ENCODE peak calls at places on chromosomes 3 and 15, in seven cellular contexts. L is tibial artery, G is AG10803, H is stomach, I is astrocyte of the spinal cord, O is endothelial cell, Z is right atrium auricular region. K is an unnamed sample.

GRCh38 chr3:177530908-177531307 is 333.6 kb upstream of the TBL1XR1 start:
- DNase-seq in I (no peak), Z (no peak), H (no peak), L (peak; percentile 41), G (no peak), O (no peak), K (no peak)

GRCh38 chr3:46893146-46893748 is 15.7 kb downstream of the PTH1R start:
- DNase-seq in L (no peak), O (no peak), G (no peak), I (no peak), H (no peak), Z (no peak), K (no peak)

GRCh38 chr15:73704869-73705645 is 20.9 kb downstream of the CD276 start:
- DNase-seq in G (peak; percentile 38), H (peak; percentile 67), L (peak; percentile 52), O (peak; percentile 73), Z (no peak), I (peak; percentile 47), K (peak; percentile 72)

GRCh38 chr3:4421121-4421520 is 45.9 kb downstream of the SUMF1 start:
- DNase-seq in Z (no peak), L (no peak), H (no peak), G (peak; percentile 29), O (no peak), I (peak; percentile 60), K (no peak)

GRCh38 chr15:87578776-87579175 is 677.8 kb downstream of the NTRK3 start:
- DNase-seq in G (no peak), H (no peak), I (no peak), O (no peak), L (no peak), Z (no peak), K (no peak)

GRCh38 chr3:61030469-61031035 is 220.7 kb downstream of the FHIT start:
- DNase-seq in I (peak; percentile 46), O (no peak), G (no peak), Z (no peak), H (no peak), L (no peak), K (no peak)

GRCh38 chr15:99442268-99442897 is 123.4 kb upstream of the MEF2A start:
- DNase-seq in Z (peak; percentile 88), H (peak; percentile 71), O (no peak), G (peak; percentile 95), L (peak; percentile 64), I (peak; percentile 86), K (no peak)

GRCh38 chr15:31511707-31512310 is 185.2 kb downstream of the KLF13 start:
- DNase-seq in L (no peak), H (no peak), Z (no peak), O (no peak), G (no peak), I (no peak), K (no peak)

GRCh38 chr3:27485853-27486252 is 1.7 kb upstream of the SLC4A7 start:
- DNase-seq in I (no peak), O (no peak), H (no peak), L (no peak), Z (no peak), G (no peak), K (no peak)

GRCh38 chr3:69392415-69392814 is 6.5 kb upstream of the FRMD4B start:
- DNase-seq in Z (no peak), O (no peak), G (no peak), H (no peak), L (no peak), I (no peak), K (no peak)

DNA sequence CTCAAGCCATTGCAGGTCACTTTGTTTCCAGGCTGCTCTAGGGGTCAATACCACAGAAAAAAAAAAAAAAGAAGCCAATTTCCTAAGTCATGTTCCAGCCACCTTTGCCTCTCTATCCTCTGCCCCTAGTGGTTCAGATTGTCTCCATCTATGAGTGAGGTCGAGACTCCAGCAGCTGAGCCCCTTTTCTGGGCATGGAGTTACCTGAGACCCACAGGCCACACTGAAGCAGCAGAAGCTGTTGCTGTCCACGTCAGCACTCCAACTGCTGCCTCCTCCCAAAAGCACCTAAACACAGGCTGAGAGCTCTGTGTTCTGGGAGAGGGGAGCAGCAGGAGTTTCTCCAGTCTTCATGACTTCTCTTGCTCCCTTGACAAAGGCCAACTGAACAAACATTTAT is 355.7 kb downstream of the RSL24D1 start:
- DNase-seq in L (no peak), G (no peak), I (no peak), H (no peak), Z (no peak), O (no peak), K (no peak)
- TF ChIP-seq CTCF in L (no peak), G (no peak), I (no peak), H (no peak), Z (no peak), O (no peak), K (no peak)

DNA sequence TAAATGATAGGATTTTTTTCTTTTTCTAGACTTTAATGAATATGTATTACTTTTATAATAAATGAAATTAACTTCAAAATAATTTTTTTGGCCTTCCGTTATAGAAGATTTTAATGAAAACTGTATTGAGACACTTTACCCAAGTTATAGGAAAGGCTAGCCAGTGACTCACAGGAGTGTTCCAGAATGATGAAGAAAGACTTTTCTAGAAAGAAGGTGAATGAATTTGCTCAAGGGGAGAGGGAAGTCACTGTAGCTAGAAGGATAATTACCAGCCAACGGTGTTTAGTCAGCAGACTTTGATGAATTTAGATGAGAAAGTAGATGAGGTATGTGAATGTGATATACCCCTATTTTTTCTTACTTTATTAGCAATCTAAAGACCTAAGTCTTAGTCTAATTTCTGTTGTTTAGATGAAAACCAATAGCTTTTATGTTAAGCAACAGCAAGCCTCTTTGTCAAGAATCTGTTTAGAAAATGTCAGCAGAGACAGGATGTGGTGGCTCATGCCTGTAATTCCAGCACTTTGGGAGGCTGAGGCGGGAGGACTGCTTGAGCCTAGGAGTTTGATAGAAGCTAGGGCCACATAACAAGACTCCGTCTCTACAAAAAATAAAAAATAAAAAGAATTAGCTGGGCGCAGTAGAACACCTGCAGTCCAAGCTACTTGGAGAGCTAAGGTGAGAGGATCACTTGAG is 3.2 kb downstream of the ALAS1 start:
- DNase-seq in I (no peak), O (no peak), L (no peak), Z (no peak), H (no peak), G (no peak), K (no peak)
- TF ChIP-seq CTCF in I (no peak), O (no peak), L (no peak), Z (no peak), H (no peak), G (no peak), K (no peak)

GRCh38 chr15:63367390-63367789 is 14.3 kb downstream of the CA12 start:
- DNase-seq in O (no peak), H (no peak), G (no peak), Z (no peak), L (no peak), I (no peak), K (no peak)

GRCh38 chr15:63368503-63368902 is 13.1 kb downstream of the CA12 start:
- DNase-seq in O (no peak), G (no peak), I (no peak), L (no peak), Z (no peak), H (no peak), K (peak; percentile 53)

GRCh38 chr15:63366451-63366850 is 15.2 kb downstream of the CA12 start:
- DNase-seq in Z (no peak), L (no peak), G (peak; percentile 88), O (no peak), H (no peak), I (peak; percentile 31), K (no peak)

GRCh38 chr15:63369296-63369695 is 12.3 kb downstream of the CA12 start:
- DNase-seq in H (no peak), G (no peak), I (no peak), Z (no peak), L (no peak), O (no peak), K (no peak)

DNA sequence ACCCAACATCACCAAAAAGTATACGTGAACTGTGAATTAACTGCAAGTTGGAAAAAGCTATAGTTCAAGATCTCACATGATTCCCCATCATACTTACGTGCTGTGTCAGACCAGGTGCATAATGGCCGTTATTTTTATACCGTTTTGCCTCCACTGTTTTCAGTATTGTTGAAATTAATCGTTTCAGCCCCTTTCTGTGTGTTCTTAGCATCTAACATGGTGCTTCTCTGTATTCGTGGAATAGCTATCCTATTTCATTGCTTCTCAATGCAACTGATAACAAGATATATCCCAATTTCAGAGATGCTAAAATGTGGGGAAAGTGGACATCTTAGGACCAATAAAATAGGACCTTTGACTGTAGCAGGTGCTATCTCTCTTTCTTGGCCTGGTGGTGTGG is 13.7 kb downstream of the CA12 start:
- DNase-seq in H (no peak), L (no peak), O (no peak), I (no peak), Z (no peak), G (no peak), K (no peak)
- TF ChIP-seq CTCF in H (no peak), L (no peak), O (no peak), I (no peak), Z (no peak), G (no peak), K (no peak)

GRCh38 chr3:123616593-123616992 is 31.7 kb upstream of the HACD2 start:
- DNase-seq in H (no peak), G (no peak), Z (no peak), I (no peak), L (no peak), O (no peak), K (no peak)

GRCh38 chr3:123621510-123622189 is 36.8 kb upstream of the HACD2 start:
- DNase-seq in Z (no peak), I (no peak), O (no peak), G (no peak), L (no peak), H (no peak), K (no peak)

GRCh38 chr3:123620338-123620737 is 35.5 kb upstream of the HACD2 start:
- DNase-seq in Z (no peak), H (no peak), O (no peak), I (no peak), L (no peak), G (no peak), K (peak; percentile 21)

GRCh38 chr3:123618768-123619484 is 34.1 kb upstream of the HACD2 start:
- DNase-seq in L (peak; percentile 87), I (peak; percentile 75), Z (peak; percentile 70), O (no peak), G (peak; percentile 77), H (peak; percentile 60), K (no peak)

GRCh38 chr3:123618076-123618703 is 33.3 kb upstream of the HACD2 start:
- DNase-seq in O (no peak), I (no peak), H (no peak), L (no peak), G (no peak), Z (no peak), K (no peak)
- TF ChIP-seq CTCF in O (no peak), I (no peak), H (no peak), L (no peak), G (no peak), Z (no peak), K (no peak)

GRCh38 chr3:111782447-111782782 is 76.7 kb upstream of the PHLDB2 start:
- DNase-seq in Z (no peak), O (no peak), I (no peak), H (no peak), G (no peak), L (no peak), K (no peak)
- TF ChIP-seq CTCF in Z (no peak), O (no peak), I (no peak), H (no peak), G (no peak), L (no peak), K (no peak)

GRCh38 chr15:59104912-59105732 is at the start of gene CCNB2:
- DNase-seq in H (peak; percentile 83), I (peak; percentile 94), G (peak; percentile 90), Z (peak; percentile 90), L (peak; percentile 83), O (peak; percentile 84), K (peak; percentile 91)
- TF ChIP-seq CTCF in H (no peak), I (no peak), G (no peak), Z (no peak), L (no peak), O (no peak), K (no peak)

K was measured in mucosa of descending colon.